ENCODE peak calls at places on chromosomes 6 and 20, in four cellular contexts. One of them, this sample, is unnamed.
A peak's percentile ranks its signal among the peaks of the same experiment; 100 is the strongest.

GRCh38 chr20:35870541-35871307 is 83.6 kb downstream of the SCAND1 start:
- DNase-seq in B cell: no peak
- DNase-seq in fibroblast of mammary gland: peak; percentile 24
- DNase-seq in spleen: no peak
- DNase-seq in this sample: no peak

GRCh38 chr6:169725270-169726048 is 1.2 kb upstream of the PHF10 start:
- DNase-seq in spleen: peak; percentile 82
- DNase-seq in fibroblast of mammary gland: peak; percentile 93
- DNase-seq in B cell: no peak
- DNase-seq in this sample: peak; percentile 76

GRCh38 chr6:44627091-44627878 is 239.8 kb downstream of the CDC5L start:
- DNase-seq in fibroblast of mammary gland: no peak
- DNase-seq in spleen: peak; percentile 80
- DNase-seq in B cell: no peak
- DNase-seq in this sample: no peak

GRCh38 chr6:52754443-52754842 is 8.8 kb downstream of the GSTA2 start:
- DNase-seq in spleen: no peak
- DNase-seq in fibroblast of mammary gland: no peak
- DNase-seq in B cell: no peak
- DNase-seq in this sample: no peak

GRCh38 chr6:138514860-138515540 is 15.7 kb upstream of the NHSL1 start:
- DNase-seq in B cell: no peak
- DNase-seq in spleen: no peak
- DNase-seq in fibroblast of mammary gland: no peak
- DNase-seq in this sample: no peak

GRCh38 chr6:70738028-70738427 is 70.3 kb downstream of the SMAP1 start:
- DNase-seq in spleen: no peak
- DNase-seq in B cell: no peak
- DNase-seq in fibroblast of mammary gland: no peak
- DNase-seq in this sample: no peak

GRCh38 chr6:19836799-19837510 is at the start of gene ID4:
- DNase-seq in spleen: no peak
- DNase-seq in fibroblast of mammary gland: peak; percentile 76
- DNase-seq in B cell: no peak
- DNase-seq in this sample: peak; percentile 96

GRCh38 chr6:2843138-2843740 is 1.6 kb upstream of the SERPINB1 start:
- DNase-seq in B cell: no peak
- DNase-seq in fibroblast of mammary gland: no peak
- DNase-seq in spleen: no peak
- DNase-seq in this sample: no peak

GRCh38 chr6:158361961-158362634 is 49.8 kb downstream of the TULP4 start:
- DNase-seq in spleen: no peak
- DNase-seq in fibroblast of mammary gland: peak; percentile 43
- DNase-seq in B cell: no peak
- DNase-seq in this sample: peak; percentile 55

GRCh38 chr6:7243188-7243942 is 69.6 kb downstream of the SSR1 start:
- DNase-seq in fibroblast of mammary gland: peak; percentile 70
- DNase-seq in spleen: no peak
- DNase-seq in B cell: peak; percentile 79
- DNase-seq in this sample: peak; percentile 54

GRCh38 chr6:96795481-96795880 is 41.8 kb downstream of the GPR63 start:
- DNase-seq in spleen: no peak
- DNase-seq in fibroblast of mammary gland: no peak
- DNase-seq in B cell: peak; percentile 27
- DNase-seq in this sample: no peak

GRCh38 chr6:155313602-155314091 is 637 bp downstream of the TFB1M start:
- DNase-seq in fibroblast of mammary gland: peak; percentile 35
- DNase-seq in spleen: no peak
- DNase-seq in B cell: no peak
- DNase-seq in this sample: no peak

GRCh38 chr6:155187994-155188706 is 75.7 kb upstream of the CLDN20 start:
- DNase-seq in fibroblast of mammary gland: peak; percentile 55
- DNase-seq in spleen: no peak
- DNase-seq in B cell: no peak
- DNase-seq in this sample: peak; percentile 74

GRCh38 chr20:47559141-47559540 is 57.5 kb downstream of the NCOA3 start:
- DNase-seq in fibroblast of mammary gland: no peak
- DNase-seq in B cell: no peak
- DNase-seq in spleen: no peak
- DNase-seq in this sample: no peak

GRCh38 chr20:56710577-56711465 is 81.7 kb downstream of the TFAP2C start:
- DNase-seq in fibroblast of mammary gland: peak; percentile 58
- DNase-seq in spleen: no peak
- DNase-seq in B cell: no peak
- DNase-seq in this sample: peak; percentile 51

GRCh38 chr6:143517447-143517773 is 5.9 kb upstream of the FUCA2 start:
- DNase-seq in spleen: no peak
- DNase-seq in B cell: no peak
- DNase-seq in fibroblast of mammary gland: no peak
- DNase-seq in this sample: no peak

GRCh38 chr6:66226099-66226498 is 519.1 kb upstream of the EYS start:
- DNase-seq in fibroblast of mammary gland: peak; percentile 8
- DNase-seq in spleen: no peak
- DNase-seq in B cell: no peak
- DNase-seq in this sample: no peak

GRCh38 chr6:35729722-35730121 is 7.1 kb upstream of the ARMC12 start:
- DNase-seq in fibroblast of mammary gland: no peak
- DNase-seq in spleen: no peak
- DNase-seq in B cell: no peak
- DNase-seq in this sample: no peak

GRCh38 chr6:165186041-165186440 is 123.4 kb downstream of the C6orf118 start:
- DNase-seq in spleen: no peak
- DNase-seq in fibroblast of mammary gland: peak; percentile 55
- DNase-seq in B cell: no peak
- DNase-seq in this sample: no peak

GRCh38 chr6:133610271-133610840 is 278.6 kb upstream of the TCF21 start:
- DNase-seq in spleen: no peak
- DNase-seq in B cell: no peak
- DNase-seq in fibroblast of mammary gland: peak; percentile 89
- DNase-seq in this sample: peak; percentile 20

GRCh38 chr20:10131612-10132345 is 86.9 kb upstream of the SNAP25 start:
- DNase-seq in spleen: no peak
- DNase-seq in fibroblast of mammary gland: peak; percentile 76
- DNase-seq in B cell: no peak
- DNase-seq in this sample: no peak

GRCh38 chr6:88013015-88013414 is 34.6 kb upstream of the SPACA1 start:
- DNase-seq in spleen: no peak
- DNase-seq in fibroblast of mammary gland: no peak
- DNase-seq in B cell: peak; percentile 12
- DNase-seq in this sample: no peak

GRCh38 chr6:88008821-88009220 is 38.8 kb upstream of the SPACA1 start:
- DNase-seq in spleen: no peak
- DNase-seq in fibroblast of mammary gland: peak; percentile 34
- DNase-seq in B cell: no peak
- DNase-seq in this sample: no peak

GRCh38 chr6:88008411-88008810 is 39.2 kb upstream of the SPACA1 start:
- DNase-seq in fibroblast of mammary gland: no peak
- DNase-seq in B cell: no peak
- DNase-seq in spleen: no peak
- DNase-seq in this sample: peak; percentile 3

GRCh38 chr6:88013554-88013953 is 34.1 kb upstream of the SPACA1 start:
- DNase-seq in B cell: no peak
- DNase-seq in fibroblast of mammary gland: no peak
- DNase-seq in spleen: no peak
- DNase-seq in this sample: no peak
- TF ChIP-seq CTCF in B cell: no peak
- TF ChIP-seq CTCF in fibroblast of mammary gland: no peak
- TF ChIP-seq CTCF in spleen: no peak
- TF ChIP-seq CTCF in this sample: peak; percentile 33

GRCh38 chr6:152273638-152274037 is 363.5 kb downstream of the SYNE1 start:
- DNase-seq in fibroblast of mammary gland: peak; percentile 12
- DNase-seq in spleen: no peak
- DNase-seq in B cell: no peak
- DNase-seq in this sample: no peak
- TF ChIP-seq CTCF in fibroblast of mammary gland: no peak
- TF ChIP-seq CTCF in spleen: no peak
- TF ChIP-seq CTCF in B cell: no peak
- TF ChIP-seq CTCF in this sample: no peak

DNA sequence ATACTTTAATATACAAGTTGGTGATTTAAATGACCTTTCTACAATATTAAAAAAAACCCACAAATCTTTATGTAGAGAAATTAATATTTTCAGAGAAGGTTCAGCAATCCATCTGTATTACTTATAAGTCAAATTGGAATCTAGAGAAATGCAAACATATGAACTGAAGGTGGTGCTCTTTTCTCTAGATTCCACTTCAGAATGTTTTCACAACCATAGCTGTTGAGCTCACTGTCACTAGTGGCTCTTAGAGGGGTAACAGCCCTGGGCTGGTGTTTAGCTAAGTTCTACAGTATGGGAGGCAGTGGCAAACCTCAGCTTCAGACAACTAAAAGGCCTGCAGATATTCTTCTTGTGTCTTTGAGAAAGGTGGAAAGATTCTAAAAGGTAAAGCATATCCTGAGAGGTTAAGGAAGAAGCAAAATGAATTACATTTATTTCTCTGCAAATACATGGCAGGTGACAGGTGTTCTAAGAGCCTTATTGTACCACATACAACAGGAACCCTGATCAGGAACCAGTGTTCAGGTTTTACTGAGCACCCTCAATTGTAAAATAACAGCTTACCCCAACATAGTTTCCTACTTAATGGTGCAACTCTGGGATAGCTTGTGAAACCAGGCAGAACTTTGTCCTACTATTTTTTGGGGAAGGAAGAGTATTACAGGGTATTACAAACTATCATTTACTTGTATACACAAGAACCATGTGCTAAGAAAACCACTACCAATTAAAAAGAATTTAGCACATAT is 56.6 kb upstream of the SAMHD1 start:
- DNase-seq in fibroblast of mammary gland: peak; percentile 41
- DNase-seq in B cell: no peak
- DNase-seq in spleen: no peak
- DNase-seq in this sample: peak; percentile 43
- TF ChIP-seq CTCF in fibroblast of mammary gland: peak; percentile 8
- TF ChIP-seq CTCF in B cell: peak; percentile 24
- TF ChIP-seq CTCF in spleen: peak; percentile 42
- TF ChIP-seq CTCF in this sample: peak; percentile 61

GRCh38 chr20:54199721-54200176 is 8.1 kb upstream of the PFDN4 start:
- DNase-seq in fibroblast of mammary gland: peak; percentile 80
- DNase-seq in spleen: peak; percentile 86
- DNase-seq in B cell: peak; percentile 50
- DNase-seq in this sample: peak; percentile 60

GRCh38 chr20:54200487-54201267 is 7.2 kb upstream of the PFDN4 start:
- DNase-seq in spleen: no peak
- DNase-seq in fibroblast of mammary gland: no peak
- DNase-seq in B cell: no peak
- DNase-seq in this sample: no peak

GRCh38 chr20:54199283-54199682 is 8.6 kb upstream of the PFDN4 start:
- DNase-seq in fibroblast of mammary gland: no peak
- DNase-seq in spleen: no peak
- DNase-seq in B cell: no peak
- DNase-seq in this sample: no peak

GRCh38 chr20:54195483-54196472 is 12.1 kb upstream of the PFDN4 start:
- DNase-seq in B cell: no peak
- DNase-seq in fibroblast of mammary gland: no peak
- DNase-seq in spleen: no peak
- DNase-seq in this sample: no peak

GRCh38 chr20:54197621-54198604 is 10.0 kb upstream of the PFDN4 start:
- DNase-seq in B cell: no peak
- DNase-seq in spleen: no peak
- DNase-seq in fibroblast of mammary gland: peak; percentile 74
- DNase-seq in this sample: peak; percentile 74
- TF ChIP-seq CTCF in B cell: no peak
- TF ChIP-seq CTCF in spleen: no peak
- TF ChIP-seq CTCF in fibroblast of mammary gland: peak; percentile 49
- TF ChIP-seq CTCF in this sample: peak; percentile 78

DNA sequence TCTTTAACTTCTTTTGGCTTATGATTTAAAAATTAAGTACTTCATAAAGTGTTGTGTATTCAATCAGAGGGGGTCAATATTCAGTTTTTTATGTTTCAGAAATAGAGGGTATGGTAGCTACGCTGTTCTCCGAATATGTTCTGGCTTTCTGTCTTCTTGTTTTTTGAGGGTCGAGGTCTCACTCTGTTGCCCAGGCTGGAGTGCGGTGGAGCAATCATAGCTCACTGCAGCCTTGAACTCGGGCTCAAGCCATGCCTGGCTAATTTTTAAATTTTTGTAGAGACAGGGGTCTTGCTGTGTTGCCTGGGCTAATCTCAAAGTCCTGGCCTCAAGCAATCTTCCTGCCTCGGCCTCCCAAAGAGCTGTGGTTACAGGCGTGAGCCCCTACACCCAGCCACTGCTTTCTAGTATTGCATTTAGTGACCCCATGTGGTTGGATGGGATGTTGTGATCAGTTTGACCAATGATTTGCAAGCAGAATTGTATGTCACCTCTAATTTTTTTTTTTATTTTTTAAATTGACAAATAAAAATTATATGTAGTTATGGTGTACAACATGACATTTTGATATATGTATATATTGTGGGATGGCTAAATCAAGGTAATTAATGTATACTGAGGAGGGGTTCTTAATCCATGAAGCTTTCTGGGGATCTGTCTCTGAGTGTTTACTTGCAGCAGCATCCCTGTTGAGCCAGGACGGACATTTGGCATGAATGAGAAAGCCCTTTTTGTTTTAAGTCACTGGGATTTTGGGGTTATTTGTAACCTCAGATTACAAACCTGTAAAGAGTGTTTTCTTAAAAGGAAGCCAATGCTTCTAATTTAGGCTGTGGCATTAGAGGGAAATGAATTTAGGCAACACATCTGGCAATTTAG is 38.5 kb upstream of the DEK start:
- DNase-seq in spleen: no peak
- DNase-seq in B cell: no peak
- DNase-seq in fibroblast of mammary gland: peak; percentile 45
- DNase-seq in this sample: no peak
- TF ChIP-seq CTCF in spleen: no peak
- TF ChIP-seq CTCF in B cell: no peak
- TF ChIP-seq CTCF in fibroblast of mammary gland: peak; percentile 12
- TF ChIP-seq CTCF in this sample: peak; percentile 44

DNA sequence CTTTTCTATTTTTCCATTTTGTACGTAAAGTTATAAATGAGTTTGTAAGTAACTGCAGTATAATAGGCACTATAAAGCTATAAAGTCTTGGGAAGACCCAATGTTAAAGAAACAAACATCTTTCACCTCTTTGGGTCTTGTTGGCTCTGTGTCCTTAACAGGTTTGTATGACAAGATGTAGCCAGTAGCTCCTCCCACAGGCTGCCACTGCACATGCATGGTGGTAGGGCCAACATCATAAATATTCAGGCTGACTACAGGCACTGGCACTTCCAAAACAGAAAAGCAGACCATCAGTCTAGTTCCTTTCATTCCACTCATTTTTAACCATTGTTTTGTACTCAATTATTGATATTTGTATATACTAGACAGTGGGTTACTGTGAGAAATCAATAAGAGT is 59.9 kb downstream of the COL12A1 start:
- DNase-seq in B cell: no peak
- DNase-seq in spleen: no peak
- DNase-seq in fibroblast of mammary gland: no peak
- DNase-seq in this sample: no peak
- TF ChIP-seq CTCF in B cell: no peak
- TF ChIP-seq CTCF in spleen: no peak
- TF ChIP-seq CTCF in fibroblast of mammary gland: no peak
- TF ChIP-seq CTCF in this sample: no peak

This sample was measured in HFFc6.